ENCODE peak calls at places on chromosomes 6 and 20, in eight cellular contexts. R, Z, U, M, G, P, N and A are unnamed samples.

GRCh38 chr6:108587258-108588059 is 26.7 kb downstream of the FOXO3 start:
- DNase-seq in R (no peak), M (peak; percentile 92), U (no peak), G (no peak), P (no peak), Z (no peak), N (no peak), A (no peak)

GRCh38 chr6:24231578-24231977 is 105.6 kb downstream of the NRSN1 start:
- DNase-seq in U (no peak), R (no peak), P (no peak), G (no peak), M (no peak), Z (no peak), N (no peak), A (no peak)

GRCh38 chr20:25259788-25260254 is 11.9 kb downstream of the PYGB start:
- DNase-seq in N (no peak), G (peak; percentile 29), P (no peak), M (no peak), Z (no peak), U (no peak), R (no peak), A (no peak)

GRCh38 chr20:10982692-10983091 is 308.9 kb upstream of the JAG1 start:
- DNase-seq in P (no peak), N (no peak), G (peak; percentile 74), M (peak; percentile 94), U (no peak), Z (peak; percentile 78), R (peak; percentile 84), A (no peak)

GRCh38 chr6:1801401-1801800 is 191.7 kb downstream of the FOXC1 start:
- DNase-seq in P (no peak), U (no peak), Z (no peak), N (no peak), G (no peak), M (no peak), R (no peak), A (no peak)

GRCh38 chr6:149761438-149761837 is 11.9 kb downstream of the PCMT1 start:
- DNase-seq in P (no peak), G (no peak), N (no peak), Z (no peak), M (no peak), R (no peak), U (peak; percentile 31), A (no peak)

GRCh38 chr20:50510706-50511401 is 671 bp downstream of the PTPN1 start:
- DNase-seq in Z (no peak), N (no peak), G (no peak), U (no peak), P (no peak), M (no peak), R (no peak), A (peak; percentile 64)

GRCh38 chr6:89643411-89643810 is 4.9 kb upstream of the LYRM2 start:
- DNase-seq in M (no peak), Z (peak; percentile 13), G (no peak), U (no peak), N (no peak), P (no peak), R (no peak), A (no peak)

GRCh38 chr20:49539481-49540231 is 28.3 kb downstream of the PTGIS start:
- DNase-seq in R (no peak), Z (no peak), P (no peak), G (no peak), M (no peak), N (no peak), U (no peak), A (no peak)

GRCh38 chr20:33112547-33113386 is 33.3 kb downstream of the BPIFB4 start:
- DNase-seq in R (no peak), N (no peak), U (no peak), G (no peak), Z (no peak), M (no peak), P (no peak), A (no peak)

GRCh38 chr6:155939253-155939652 is 483.6 kb upstream of the NOX3 start:
- DNase-seq in G (no peak), R (no peak), P (no peak), M (no peak), Z (no peak), N (no peak), U (no peak), A (no peak)

GRCh38 chr6:66771626-66772025 is 1064.6 kb upstream of the EYS start:
- DNase-seq in Z (no peak), R (no peak), G (no peak), N (no peak), M (no peak), U (no peak), P (no peak), A (no peak)

GRCh38 chr6:167802339-167802738 is 24.4 kb upstream of the AFDN start:
- DNase-seq in M (no peak), U (no peak), N (no peak), P (no peak), G (no peak), R (no peak), Z (no peak), A (no peak)

GRCh38 chr6:169689247-169689646 is 12.6 kb downstream of the WDR27 start:
- DNase-seq in U (no peak), N (no peak), Z (no peak), P (no peak), M (peak; percentile 88), G (no peak), R (no peak), A (no peak)

GRCh38 chr6:3510178-3510577 is 53.3 kb upstream of the SLC22A23 start:
- DNase-seq in M (no peak), U (no peak), Z (no peak), N (no peak), G (no peak), P (no peak), R (no peak), A (no peak)

GRCh38 chr20:2688041-2688591 is 4.5 kb upstream of the EBF4 start:
- DNase-seq in G (peak; percentile 72), R (peak; percentile 3), P (peak; percentile 66), N (peak; percentile 73), U (peak; percentile 53), Z (peak; percentile 29), M (peak; percentile 29), A (peak; percentile 68)
- TF ChIP-seq CTCF in G (peak; percentile 11), R (peak; percentile 78), P (no peak), N (peak; percentile 78), U (peak; percentile 50), Z (peak; percentile 67), M (peak; percentile 68), A (peak; percentile 75)

GRCh38 chr20:59428441-59429205 is 128.2 kb downstream of the EDN3 start:
- DNase-seq in P (no peak), M (no peak), U (no peak), G (no peak), R (no peak), Z (no peak), N (no peak), A (no peak)
- TF ChIP-seq CTCF in P (no peak), M (no peak), U (peak; percentile 22), G (no peak), R (no peak), Z (no peak), N (no peak), A (no peak)

GRCh38 chr20:63789836-63790571 is 41.1 kb downstream of the ZBTB46 start:
- DNase-seq in G (no peak), N (no peak), U (no peak), R (no peak), M (no peak), P (no peak), Z (no peak), A (no peak)

GRCh38 chr20:63787749-63788148 is 43.3 kb downstream of the ZBTB46 start:
- DNase-seq in N (no peak), R (no peak), M (no peak), U (no peak), Z (no peak), G (no peak), P (no peak), A (no peak)

GRCh38 chr20:63785646-63786255 is 45.3 kb downstream of the ZBTB46 start:
- DNase-seq in R (no peak), Z (no peak), U (no peak), N (no peak), P (no peak), G (no peak), M (no peak), A (no peak)

GRCh38 chr20:63783970-63784369 is 44.4 kb downstream of the SLC2A4RG start:
- DNase-seq in U (no peak), N (no peak), R (no peak), P (no peak), M (no peak), G (no peak), Z (no peak), A (no peak)

DNA sequence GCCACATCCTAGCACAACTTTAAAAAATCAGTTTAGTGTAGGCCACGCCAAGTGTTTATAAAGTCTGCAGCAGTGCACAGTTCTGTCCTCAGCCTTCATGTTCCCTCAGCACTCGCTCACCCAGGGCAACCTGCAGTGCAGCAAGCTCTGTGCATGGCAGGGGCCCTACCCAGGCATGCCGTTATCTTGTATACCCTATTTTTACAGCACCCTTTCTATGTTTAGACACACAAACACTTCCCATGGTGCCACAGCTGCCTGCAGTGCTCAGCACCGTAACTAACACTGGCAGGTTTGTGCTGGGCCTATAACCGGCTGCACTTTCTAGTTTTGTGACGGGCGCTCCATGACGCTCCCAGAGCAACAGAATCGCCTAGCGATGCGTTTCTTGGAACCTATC is 43.8 kb downstream of the ZBTB46 start:
- DNase-seq in U (no peak), N (no peak), M (no peak), G (no peak), R (no peak), Z (peak; percentile 59), P (no peak), A (no peak)
- TF ChIP-seq CTCF in U (no peak), N (no peak), M (no peak), G (no peak), R (no peak), Z (no peak), P (no peak), A (no peak)

DNA sequence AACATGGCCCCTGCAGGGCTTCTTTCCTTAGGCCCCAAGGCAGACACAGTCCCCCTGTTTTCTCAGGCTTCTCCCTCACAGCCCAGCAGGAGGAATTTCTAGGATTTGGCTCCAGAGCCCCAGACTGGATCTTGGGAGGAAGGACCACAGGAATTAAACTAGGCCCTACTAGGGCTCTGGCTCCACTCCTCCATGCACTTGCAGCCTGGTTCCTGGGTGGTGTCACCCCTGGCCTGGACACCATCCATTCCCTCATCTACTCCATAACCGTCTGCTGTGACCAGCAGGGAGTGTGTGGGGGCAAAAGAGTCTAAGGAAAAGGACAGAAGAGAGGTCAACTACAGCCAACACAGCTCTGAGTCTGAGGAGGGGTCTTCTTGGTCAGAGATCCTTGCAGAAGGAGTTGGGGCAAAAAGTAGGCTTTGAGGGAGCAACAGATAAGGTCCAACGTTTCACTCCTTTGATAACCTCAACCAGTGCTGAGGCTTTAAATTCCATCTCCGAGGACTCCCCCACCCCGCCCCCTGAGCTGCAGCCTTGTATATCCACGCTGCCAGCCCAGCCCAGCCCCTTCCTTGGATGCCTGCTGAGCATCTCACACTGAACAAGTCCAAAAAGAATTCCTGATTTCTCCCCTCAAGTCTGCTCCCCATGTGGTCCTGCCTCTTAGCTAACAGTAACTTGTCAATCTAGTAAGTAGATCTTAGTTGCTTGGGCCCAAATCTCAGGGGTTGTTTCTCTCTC is 27.9 kb upstream of the SPDEF start:
- DNase-seq in Z (no peak), M (no peak), U (no peak), N (no peak), R (no peak), G (no peak), P (no peak), A (no peak)
- TF ChIP-seq CTCF in Z (no peak), M (no peak), U (no peak), N (no peak), R (no peak), G (no peak), P (no peak), A (no peak)